ENCODE peak calls at places on chromosomes 11 and 22, in five cellular contexts. F is lower leg skin, O is foreskin fibroblast, B is adrenal gland, H is tibial artery. R is an unnamed sample.

GRCh38 chr22:41690476-41690875 is 1.8 kb upstream of the SNU13 start:
- DNase-seq in H (no peak), B (no peak), O (no peak), F (no peak), R (no peak)

GRCh38 chr22:50306753-50307749 is at the start of gene PLXNB2:
- DNase-seq in H (peak), F (peak), B (peak), O (peak), R (peak)

GRCh38 chr11:125561924-125562323 is 7.4 kb upstream of the EI24 start:
- DNase-seq in H (no peak), F (no peak), O (no peak), B (no peak), R (no peak)

GRCh38 chr11:64848779-64849599 is 4.5 kb upstream of the CDC42BPG start:
- DNase-seq in O (no peak), H (no peak), B (no peak), F (no peak), R (no peak)

GRCh38 chr11:2988996-2989395 is 3.1 kb downstream of the NAP1L4 start:
- DNase-seq in H (no peak), F (no peak), O (no peak), B (no peak), R (no peak)

GRCh38 chr11:109184376-109184775 is 237.6 kb upstream of the C11orf87 start:
- DNase-seq in H (no peak), F (no peak), B (no peak), O (no peak), R (no peak)

GRCh38 chr11:288328-289144 is at the start of gene PGGHG:
- DNase-seq in B (peak), O (peak), H (peak), F (no peak), R (peak)

GRCh38 chr11:110778351-110778750 is 66.1 kb upstream of the ARHGAP20 start:
- DNase-seq in O (peak), B (peak), F (no peak), H (no peak), R (no peak)

GRCh38 chr22:37211075-37211852 is 1.0 kb downstream of the SSTR3 start:
- DNase-seq in F (no peak), H (no peak), B (no peak), O (no peak), R (no peak)

GRCh38 chr11:93648168-93648567 is 13.3 kb upstream of the CEP295 start:
- DNase-seq in O (peak), B (no peak), F (no peak), H (no peak), R (no peak)

GRCh38 chr11:77886401-77886800 is 65.5 kb downstream of the AAMDC start:
- DNase-seq in B (no peak), F (no peak), O (peak), H (no peak), R (no peak)

GRCh38 chr11:120337133-120337895 is 1.1 kb downstream of the ARHGEF12 start:
- DNase-seq in O (peak), B (peak), H (peak), F (peak), R (peak)

GRCh38 chr11:114080219-114080618 is 20.7 kb downstream of the ZBTB16 start:
- DNase-seq in F (no peak), H (no peak), B (peak), O (peak), R (no peak)

GRCh38 chr11:102780491-102780918 is at the start of gene MMP10:
- DNase-seq in H (no peak), F (no peak), B (no peak), O (peak), R (peak)

GRCh38 chr11:31254411-31254810 is 115.1 kb downstream of the DCDC1 start:
- DNase-seq in B (no peak), O (no peak), F (peak), H (no peak), R (no peak)

GRCh38 chr11:16897460-16898061 is 116.7 kb downstream of the PLEKHA7 start:
- DNase-seq in H (no peak), O (no peak), F (no peak), B (no peak), R (peak)

GRCh38 chr11:73070653-73071052 is 71.5 kb downstream of the FCHSD2 start:
- DNase-seq in H (no peak), F (no peak), O (no peak), B (no peak), R (no peak)
- H3K4me3 ChIP-seq in H (no peak), F (no peak), O (no peak), B (no peak), R (no peak)

GRCh38 chr11:44949160-44950035 is 1.3 kb downstream of the TP53I11 start:
- DNase-seq in B (no peak), O (peak), H (no peak), F (no peak), R (peak)
- H3K4me3 ChIP-seq in B (peak), O (peak), H (peak), F (peak), R (peak)

GRCh38 chr11:66337103-66337899 is 1.1 kb upstream of the RIN1 start:
- DNase-seq in B (no peak), O (peak), F (no peak), H (peak), R (no peak)

GRCh38 chr11:66336234-66337102 is at the start of gene RIN1:
- DNase-seq in H (peak), F (peak), O (peak), B (peak), R (peak)

GRCh38 chr11:66333896-66334604 is 2.2 kb downstream of the RIN1 start:
- DNase-seq in H (peak), F (no peak), B (no peak), O (no peak), R (no peak)

GRCh38 chr11:66334605-66335442 is 1.4 kb downstream of the RIN1 start:
- DNase-seq in F (no peak), B (no peak), O (no peak), H (peak), R (no peak)

GRCh38 chr11:66335531-66336233 is 552 bp downstream of the RIN1 start:
- DNase-seq in O (peak), F (no peak), H (peak), B (no peak), R (peak)
- H3K4me3 ChIP-seq in O (peak), F (peak), H (peak), B (peak), R (peak)

DNA sequence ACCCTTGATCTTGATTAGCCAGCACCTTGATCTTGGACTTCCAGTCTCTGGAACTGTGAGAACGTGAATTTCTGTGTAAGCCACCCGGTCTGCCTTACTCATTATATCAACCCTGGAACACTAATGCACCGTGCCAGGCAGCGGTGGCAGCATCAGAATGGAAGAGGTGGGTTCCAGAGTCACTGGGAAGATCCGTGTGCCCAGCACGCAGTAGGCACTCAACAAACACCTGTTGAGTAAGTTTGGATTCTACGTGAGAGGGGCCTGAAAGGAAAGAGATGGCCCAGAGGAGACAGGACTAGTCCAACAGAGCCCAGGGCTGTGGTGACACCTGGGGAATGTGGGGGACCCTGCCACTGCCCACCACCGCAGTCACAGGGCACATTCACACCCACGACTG is 6.6 kb upstream of the UPK3A start:
- DNase-seq in B (no peak), H (no peak), F (no peak), O (no peak), R (no peak)
- H3K4me3 ChIP-seq in B (no peak), H (no peak), F (no peak), O (no peak), R (no peak)

DNA sequence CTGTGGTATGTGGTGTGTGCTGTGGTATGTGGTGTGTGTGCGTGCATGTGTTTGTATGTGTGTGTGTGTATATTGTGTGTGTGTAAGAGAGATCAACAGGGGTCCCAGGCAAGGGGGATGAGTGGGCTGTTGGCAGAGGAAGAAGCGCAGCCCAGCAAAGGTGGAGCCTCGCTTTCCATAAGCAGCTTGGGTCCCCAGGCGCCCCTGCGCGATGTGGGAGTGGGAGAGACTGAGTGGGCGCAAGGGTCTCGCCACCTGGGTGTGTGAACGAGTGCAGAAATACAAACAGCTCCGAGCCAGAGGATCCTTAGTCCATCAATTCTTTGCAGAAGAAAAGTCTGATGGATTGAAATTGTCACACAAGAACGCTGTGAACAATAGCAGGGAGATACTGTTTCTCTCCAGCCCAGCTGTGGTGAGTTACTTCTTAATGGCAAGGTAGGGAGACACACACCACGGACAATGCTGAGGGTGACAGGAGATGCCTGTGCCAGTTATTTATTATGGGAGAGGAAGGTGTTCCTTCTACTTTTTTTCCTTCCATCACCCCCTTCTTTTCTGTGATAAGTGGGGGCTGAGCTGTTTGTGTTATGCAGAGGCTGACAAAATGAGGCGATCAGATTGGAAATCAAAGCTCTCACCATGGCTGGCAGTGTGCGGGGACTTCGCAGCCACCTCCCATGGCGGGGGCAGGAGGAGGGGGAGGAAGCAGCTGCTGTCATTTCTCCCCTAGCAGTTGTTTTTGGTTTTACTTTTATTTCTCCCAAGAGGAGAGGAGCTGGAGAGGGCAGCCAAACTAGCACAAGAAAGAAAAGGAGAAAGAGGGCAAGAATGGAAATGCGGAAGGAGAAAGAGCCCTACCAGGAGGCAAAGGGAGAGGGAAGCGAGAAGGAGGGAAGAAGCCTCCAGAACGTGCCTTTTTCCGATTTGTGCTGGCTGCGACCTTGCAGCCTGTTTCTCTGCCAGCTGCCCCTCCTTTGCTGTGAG is 755.7 kb downstream of the NTM start:
- DNase-seq in B (peak), H (no peak), O (peak), F (no peak), R (peak)
- H3K4me3 ChIP-seq in B (peak), H (peak), O (peak), F (no peak), R (no peak)

DNA sequence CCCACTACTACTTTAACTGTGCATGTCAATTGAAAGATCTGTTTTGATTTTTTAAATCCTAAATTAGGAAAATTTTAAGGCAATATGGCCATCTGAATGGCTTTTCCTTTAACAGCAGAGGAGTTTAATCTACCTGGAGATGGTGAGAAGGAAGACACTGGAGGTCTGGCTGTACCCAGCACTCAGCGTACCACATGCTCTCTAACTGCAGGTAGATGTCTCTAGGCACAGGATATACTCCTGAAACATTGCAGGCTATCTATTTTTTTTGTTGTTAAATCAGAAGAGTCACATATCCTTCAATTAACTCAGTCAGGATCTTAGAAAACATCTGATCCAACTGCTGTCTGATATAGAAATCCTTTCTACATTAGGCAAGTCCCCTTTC is 17.3 kb upstream of the CASTOR1 start:
- DNase-seq in H (no peak), F (no peak), O (no peak), B (no peak), R (no peak)
- H3K4me3 ChIP-seq in H (no peak), F (no peak), O (no peak), B (no peak), R (no peak)

GRCh38 chr11:20032127-20032526 is 128.1 kb downstream of the DBX1 start:
- DNase-seq in H (no peak), F (no peak), O (no peak), B (no peak), R (no peak)
- H3K4me3 ChIP-seq in H (no peak), F (no peak), O (no peak), B (no peak), R (no peak)

DNA sequence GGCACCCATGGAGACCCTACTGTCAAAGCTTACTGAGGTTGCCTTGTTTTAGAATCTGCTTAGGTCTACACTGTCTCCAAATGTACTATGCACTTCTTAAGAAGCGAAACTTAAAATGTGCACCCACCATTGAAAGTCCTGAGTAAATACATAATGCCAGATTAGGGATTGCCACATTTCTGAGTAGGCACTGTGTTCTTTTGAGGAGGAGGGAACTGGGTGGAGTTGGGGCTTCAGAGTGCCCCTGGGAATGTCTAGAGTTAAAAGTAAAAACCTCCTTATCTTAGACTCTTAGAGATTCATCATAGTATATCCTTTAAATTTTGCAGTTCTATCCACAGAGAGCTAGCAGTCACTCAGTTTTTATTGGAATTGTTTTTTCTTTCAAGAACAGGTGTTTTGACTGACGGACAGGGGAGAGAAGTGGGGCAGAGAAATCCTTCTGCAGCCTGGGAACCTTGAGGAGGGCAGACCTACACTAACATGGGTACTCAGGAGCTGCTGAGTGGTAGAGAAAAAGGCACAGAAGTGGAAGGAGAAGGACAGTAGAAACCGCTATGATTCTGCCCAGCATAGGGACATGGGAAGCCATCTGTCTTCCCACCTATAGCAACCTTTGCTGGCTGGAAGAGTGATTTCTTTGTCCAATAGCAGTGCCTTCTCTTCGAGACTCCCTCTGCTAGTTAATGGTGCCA is 33.4 kb upstream of the MICAL2 start:
- DNase-seq in H (no peak), B (no peak), O (no peak), F (no peak), R (no peak)
- H3K4me3 ChIP-seq in H (peak), B (no peak), O (no peak), F (no peak), R (no peak)

R was measured in SJCRH30.